ENCODE peak calls at places on chromosomes 16 and 17, in ten cellular contexts. N is OCI-LY7, O is mesothelial cell of epicardium, F is AG10803, D is fibroblast of lung, E is mucosa of descending colon, P is tibial artery, Z is body of pancreas, W is AG04450, J is glutamatergic neuron. B is an unnamed sample.

GRCh38 chr17:68973098-68973929 is 18.1 kb upstream of the ABCA8 start:
- DNase-seq in N (no peak), O (no peak), F (no peak), D (no peak), E (no peak), P (no peak), Z (no peak), W (no peak), J (no peak), B (no peak)

GRCh38 chr17:63304704-63305261 is 141.3 kb downstream of the CYB561 start:
- DNase-seq in N (no peak), O (no peak), F (no peak), D (no peak), E (no peak), P (no peak), Z (no peak), W (no peak), J (peak), B (no peak)

GRCh38 chr16:15825750-15826305 is 31.0 kb downstream of the MYH11 start:
- DNase-seq in N (no peak), O (no peak), F (no peak), D (no peak), E (no peak), P (peak), Z (no peak), W (no peak), J (no peak), B (no peak)

GRCh38 chr17:80760501-80760900 is 215.9 kb downstream of the RPTOR start:
- DNase-seq in N (peak), O (no peak), F (no peak), D (no peak), E (peak), P (no peak), Z (peak), W (no peak), J (no peak), B (no peak)

GRCh38 chr17:65553009-65553645 is 8.3 kb downstream of the AXIN2 start:
- DNase-seq in N (no peak), O (no peak), F (peak), D (no peak), E (peak), P (no peak), Z (no peak), W (peak), J (no peak), B (no peak)

GRCh38 chr17:57295526-57296023 is 39.3 kb downstream of the MSI2 start:
- DNase-seq in N (no peak), O (no peak), F (no peak), D (peak), E (no peak), P (no peak), Z (no peak), W (peak), J (no peak), B (no peak)

GRCh38 chr16:11360581-11360980 is 15.3 kb downstream of the RMI2 start:
- DNase-seq in N (no peak), O (no peak), F (peak), D (peak), E (no peak), P (no peak), Z (no peak), W (no peak), J (no peak), B (no peak)

GRCh38 chr16:81638286-81638945 is 140.7 kb upstream of the PLCG2 start:
- DNase-seq in N (no peak), O (no peak), F (no peak), D (no peak), E (no peak), P (no peak), Z (no peak), W (no peak), J (no peak), B (no peak)

GRCh38 chr16:89378947-89379771 is 111.2 kb downstream of the ANKRD11 start:
- DNase-seq in N (peak), O (no peak), F (no peak), D (no peak), E (no peak), P (no peak), Z (no peak), W (no peak), J (no peak), B (no peak)

GRCh38 chr16:26204138-26204537 is 512.4 kb downstream of the HS3ST4 start:
- DNase-seq in N (no peak), O (no peak), F (no peak), D (no peak), E (no peak), P (no peak), Z (no peak), W (no peak), J (no peak), B (no peak)

GRCh38 chr16:14202697-14203096 is 131.6 kb downstream of the MRTFB start:
- DNase-seq in N (no peak), O (no peak), F (no peak), D (peak), E (no peak), P (no peak), Z (no peak), W (no peak), J (no peak), B (no peak)

GRCh38 chr17:47776330-47777197 is 43.5 kb downstream of the TBX21 start:
- DNase-seq in N (peak), O (no peak), F (peak), D (peak), E (no peak), P (no peak), Z (peak), W (no peak), J (no peak), B (peak)

GRCh38 chr17:81049973-81050551 is 15.1 kb downstream of the BAIAP2 start:
- DNase-seq in N (no peak), O (no peak), F (no peak), D (no peak), E (peak), P (no peak), Z (peak), W (no peak), J (no peak), B (no peak)

GRCh38 chr16:73997340-73997711 is 299.3 kb upstream of the PSMD7 start:
- DNase-seq in N (no peak), O (no peak), F (no peak), D (no peak), E (no peak), P (no peak), Z (no peak), W (no peak), J (no peak), B (no peak)

GRCh38 chr17:81417049-81417878 is 22.0 kb downstream of the BAHCC1 start:
- DNase-seq in N (no peak), O (no peak), F (peak), D (peak), E (no peak), P (peak), Z (no peak), W (no peak), J (no peak), B (peak)

GRCh38 chr17:42252528-42253172 is 23.5 kb downstream of the STAT5B start:
- DNase-seq in N (no peak), O (no peak), F (peak), D (no peak), E (no peak), P (no peak), Z (no peak), W (no peak), J (no peak), B (no peak)

GRCh38 chr16:12170103-12171025 is 193.8 kb downstream of the SNX29 start:
- DNase-seq in N (no peak), O (no peak), F (peak), D (peak), E (no peak), P (no peak), Z (no peak), W (peak), J (no peak), B (no peak)

GRCh38 chr17:44767493-44767892 is 8.7 kb downstream of the ADAM11 start:
- DNase-seq in N (peak), O (no peak), F (no peak), D (no peak), E (no peak), P (no peak), Z (no peak), W (no peak), J (peak), B (no peak)

GRCh38 chr16:31064882-31065461 is 9.1 kb downstream of the ZNF668 start:
- DNase-seq in N (no peak), O (no peak), F (peak), D (peak), E (no peak), P (no peak), Z (no peak), W (peak), J (peak), B (peak)

GRCh38 chr17:70582777-70583176 is 413.4 kb downstream of the KCNJ2 start:
- DNase-seq in N (no peak), O (no peak), F (no peak), D (no peak), E (no peak), P (no peak), Z (no peak), W (no peak), J (no peak), B (no peak)

GRCh38 chr16:56202036-56202435 is 10.7 kb downstream of the GNAO1 start:
- DNase-seq in N (no peak), O (no peak), F (peak), D (no peak), E (no peak), P (no peak), Z (no peak), W (no peak), J (no peak), B (no peak)

GRCh38 chr17:21397341-21398050 is 21.3 kb downstream of the KCNJ12 start:
- DNase-seq in N (no peak), O (no peak), F (peak), D (peak), E (no peak), P (peak), Z (no peak), W (peak), J (peak), B (peak)

GRCh38 chr16:19109288-19109664 is 4.5 kb upstream of the ITPRIPL2 start:
- DNase-seq in N (no peak), O (no peak), F (no peak), D (no peak), E (no peak), P (no peak), Z (no peak), W (no peak), J (no peak), B (no peak)

GRCh38 chr16:24849641-24850040 is 3.9 kb downstream of the SLC5A11 start:
- DNase-seq in N (no peak), O (no peak), F (no peak), D (no peak), E (no peak), P (no peak), Z (no peak), W (no peak), J (no peak), B (no peak)

GRCh38 chr17:320809-321385 is 31.7 kb downstream of the RPH3AL start:
- DNase-seq in N (no peak), O (no peak), F (no peak), D (no peak), E (no peak), P (no peak), Z (no peak), W (no peak), J (peak), B (no peak)

GRCh38 chr17:70420876-70421445 is 251.6 kb downstream of the KCNJ2 start:
- DNase-seq in N (no peak), O (no peak), F (no peak), D (no peak), E (no peak), P (no peak), Z (no peak), W (no peak), J (no peak), B (no peak)

GRCh38 chr17:18185391-18185790 is 1.8 kb downstream of the ALKBH5 start:
- DNase-seq in N (peak), O (no peak), F (peak), D (peak), E (no peak), P (no peak), Z (no peak), W (no peak), J (no peak), B (no peak)

GRCh38 chr16:59330030-59330670 is 596.0 kb upstream of the GOT2 start:
- DNase-seq in N (no peak), O (no peak), F (peak), D (no peak), E (no peak), P (no peak), Z (no peak), W (no peak), J (no peak), B (no peak)

GRCh38 chr16:54326266-54326662 is 39.7 kb upstream of the IRX3 start:
- DNase-seq in N (no peak), O (no peak), F (peak), D (no peak), E (no peak), P (no peak), Z (no peak), W (no peak), J (no peak), B (no peak)

GRCh38 chr16:180101-180920 is at the start of gene HBQ1:
- DNase-seq in N (no peak), O (peak), F (no peak), D (no peak), E (no peak), P (no peak), Z (peak), W (no peak), J (peak), B (no peak)
- TF ChIP-seq CTCF in N (no peak), O (peak), F (peak), D (peak), E (no peak), P (peak), Z (peak), W (peak), J (peak), B (no peak)

GRCh38 chr17:1464186-1464585 is 8.2 kb upstream of the CRK start:
- DNase-seq in N (no peak), O (no peak), F (no peak), D (no peak), E (no peak), P (no peak), Z (no peak), W (no peak), J (no peak), B (no peak)
- TF ChIP-seq CTCF in N (no peak), O (no peak), F (no peak), D (no peak), E (no peak), P (no peak), Z (no peak), W (no peak), J (no peak), B (no peak)

GRCh38 chr17:77366558-77367245 is 225.9 kb downstream of the SEC14L1 start:
- DNase-seq in N (peak), O (no peak), F (peak), D (peak), E (peak), P (peak), Z (peak), W (no peak), J (peak), B (no peak)
- TF ChIP-seq CTCF in N (no peak), O (no peak), F (peak), D (no peak), E (no peak), P (peak), Z (no peak), W (peak), J (no peak), B (no peak)

DNA sequence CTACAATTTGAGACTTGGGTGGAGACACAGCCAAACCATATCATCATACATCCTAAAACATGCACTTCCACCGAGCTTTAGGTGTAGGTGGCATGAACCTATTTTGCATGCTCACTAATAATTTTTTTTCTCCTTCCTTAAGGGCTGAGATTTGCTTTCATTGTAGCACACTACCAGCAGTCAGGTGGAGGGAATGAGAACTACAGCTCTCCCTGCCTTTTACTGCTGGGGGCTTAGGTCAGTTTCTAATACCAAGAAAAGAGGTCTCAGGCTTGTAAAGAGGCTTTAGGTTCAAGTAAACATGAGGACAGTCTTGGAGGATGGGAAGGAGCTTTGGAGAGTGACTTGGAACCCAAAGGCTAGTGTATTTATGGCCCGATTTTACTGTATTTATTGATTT is 22.0 kb downstream of the CFAP20 start:
- DNase-seq in N (no peak), O (no peak), F (no peak), D (no peak), E (no peak), P (no peak), Z (no peak), W (no peak), J (no peak), B (no peak)
- TF ChIP-seq CTCF in N (no peak), O (no peak), F (no peak), D (peak), E (no peak), P (no peak), Z (no peak), W (peak), J (no peak), B (no peak)

GRCh38 chr17:76943202-76943601 is 75.0 kb downstream of the MGAT5B start:
- DNase-seq in N (no peak), O (no peak), F (no peak), D (no peak), E (no peak), P (no peak), Z (no peak), W (no peak), J (no peak), B (no peak)

GRCh38 chr17:76938009-76938408 is 69.8 kb downstream of the MGAT5B start:
- DNase-seq in N (no peak), O (no peak), F (no peak), D (no peak), E (no peak), P (no peak), Z (no peak), W (no peak), J (no peak), B (no peak)

GRCh38 chr17:76943781-76944213 is 75.6 kb downstream of the MGAT5B start:
- DNase-seq in N (no peak), O (no peak), F (no peak), D (no peak), E (no peak), P (no peak), Z (no peak), W (no peak), J (no peak), B (no peak)

GRCh38 chr17:76940293-76940692 is 72.1 kb downstream of the MGAT5B start:
- DNase-seq in N (no peak), O (no peak), F (no peak), D (no peak), E (no peak), P (no peak), Z (no peak), W (no peak), J (no peak), B (no peak)

DNA sequence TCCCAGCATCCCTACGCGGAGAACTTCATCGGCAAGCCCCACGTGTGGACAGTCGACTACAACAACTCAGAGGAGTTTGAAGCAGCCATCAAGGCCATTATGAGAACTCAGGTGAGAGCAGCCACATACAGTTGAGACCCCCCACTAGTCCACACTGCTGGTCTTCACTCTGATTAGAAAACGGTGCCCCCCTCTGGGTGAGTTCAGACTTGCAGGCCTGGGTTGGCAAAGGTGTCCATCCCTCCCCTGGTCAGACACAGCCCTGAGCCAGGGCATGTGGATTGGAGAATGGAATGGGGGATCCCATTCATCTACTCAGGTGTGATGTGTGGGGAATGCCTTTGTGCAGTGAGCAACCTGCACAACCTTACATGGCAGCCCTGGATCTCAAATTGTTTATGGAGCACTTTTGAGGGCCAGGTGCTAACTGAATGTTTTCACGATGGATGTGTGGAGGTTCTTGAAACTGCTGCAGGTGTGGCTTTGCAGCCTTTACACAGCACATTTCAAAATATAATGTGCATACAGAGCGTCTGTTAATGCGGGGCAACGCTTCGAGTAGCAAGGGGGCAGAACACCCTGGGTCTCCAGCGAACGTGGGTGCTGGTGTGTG is 72.6 kb downstream of the MGAT5B start:
- DNase-seq in N (peak), O (no peak), F (no peak), D (no peak), E (no peak), P (no peak), Z (no peak), W (no peak), J (no peak), B (no peak)
- TF ChIP-seq CTCF in N (peak), O (no peak), F (no peak), D (no peak), E (no peak), P (no peak), Z (no peak), W (peak), J (peak), B (peak)

B was measured in AG09319.